ENCODE peak calls at places on chromosomes 2 and 18, in six cellular contexts. Q, Z, U, G, E and A are unnamed samples.

GRCh38 chr2:174325932-174326879 is 8.5 kb upstream of the SP9 start:
- DNase-seq in Q (no peak), Z (peak), U (no peak), G (no peak), E (no peak), A (no peak)

GRCh38 chr2:152549428-152549827 is 167.8 kb downstream of the PRPF40A start:
- DNase-seq in Q (no peak), Z (no peak), U (peak), G (no peak), E (no peak), A (no peak)

GRCh38 chr2:75428627-75429026 is 132.1 kb downstream of the EVA1A start:
- DNase-seq in Q (no peak), Z (no peak), U (no peak), G (no peak), E (no peak), A (no peak)

GRCh38 chr2:191043438-191043837 is 29.5 kb upstream of the STAT1 start:
- DNase-seq in Q (no peak), Z (no peak), U (peak), G (no peak), E (no peak), A (no peak)

GRCh38 chr2:220215785-220216184 is 588.4 kb downstream of the SLC4A3 start:
- DNase-seq in Q (no peak), Z (no peak), U (no peak), G (no peak), E (no peak), A (no peak)

GRCh38 chr2:71554706-71555056 is 101.3 kb downstream of the DYSF start:
- DNase-seq in Q (no peak), Z (no peak), U (no peak), G (no peak), E (no peak), A (no peak)

GRCh38 chr2:88092773-88093172 is 25.1 kb downstream of the SMYD1 start:
- DNase-seq in Q (no peak), Z (no peak), U (no peak), G (no peak), E (no peak), A (no peak)

GRCh38 chr18:32707586-32707985 is 65.2 kb downstream of the KLHL14 start:
- DNase-seq in Q (no peak), Z (no peak), U (peak), G (peak), E (no peak), A (no peak)

GRCh38 chr18:10524507-10525425 is 1.1 kb upstream of the NAPG start:
- DNase-seq in Q (peak), Z (peak), U (peak), G (no peak), E (no peak), A (no peak)

GRCh38 chr18:3044931-3045698 is 32.2 kb upstream of the LPIN2 start:
- DNase-seq in Q (no peak), Z (no peak), U (no peak), G (peak), E (no peak), A (no peak)

GRCh38 chr2:23532311-23533013 is 147.5 kb downstream of the KLHL29 start:
- DNase-seq in Q (no peak), Z (peak), U (no peak), G (peak), E (no peak), A (no peak)

GRCh38 chr2:95359035-95359434 is 43.5 kb upstream of the FAHD2A start:
- DNase-seq in Q (no peak), Z (no peak), U (peak), G (no peak), E (no peak), A (no peak)

GRCh38 chr18:60671022-60671421 is 298.4 kb upstream of the MC4R start:
- DNase-seq in Q (no peak), Z (no peak), U (no peak), G (no peak), E (no peak), A (no peak)

GRCh38 chr2:64143154-64144056 is 815 bp downstream of the PELI1 start:
- DNase-seq in Q (no peak), Z (no peak), U (peak), G (peak), E (no peak), A (no peak)

GRCh38 chr2:241858206-241859016 is at the start of gene PDCD1:
- DNase-seq in Q (no peak), Z (peak), U (no peak), G (no peak), E (no peak), A (no peak)

GRCh38 chr2:18077724-18078123 is 199.3 kb downstream of the KCNS3 start:
- DNase-seq in Q (peak), Z (no peak), U (peak), G (no peak), E (no peak), A (no peak)

GRCh38 chr2:224220581-224221255 is 181.2 kb downstream of the FAM124B start:
- DNase-seq in Q (no peak), Z (no peak), U (peak), G (no peak), E (no peak), A (no peak)

GRCh38 chr2:6557737-6558136 is 308.0 kb downstream of the CMPK2 start:
- DNase-seq in Q (no peak), Z (no peak), U (no peak), G (no peak), E (no peak), A (no peak)

GRCh38 chr2:46803911-46804670 is 111.5 kb downstream of the MCFD2 start:
- DNase-seq in Q (no peak), Z (no peak), U (peak), G (no peak), E (peak), A (no peak)

GRCh38 chr18:63342206-63342605 is 22.6 kb upstream of the BCL2 start:
- DNase-seq in Q (no peak), Z (no peak), U (peak), G (peak), E (no peak), A (no peak)

GRCh38 chr2:12326449-12327190 is 390.1 kb upstream of the TRIB2 start:
- DNase-seq in Q (no peak), Z (no peak), U (no peak), G (no peak), E (no peak), A (no peak)

GRCh38 chr2:38375711-38376345 is 1.2 kb downstream of the ATL2 start:
- DNase-seq in Q (no peak), Z (no peak), U (no peak), G (no peak), E (no peak), A (peak)

GRCh38 chr2:172445851-172446250 is 18.5 kb downstream of the ITGA6 start:
- DNase-seq in Q (no peak), Z (no peak), U (peak), G (no peak), E (no peak), A (no peak)

GRCh38 chr2:234145057-234145456 is 94.6 kb downstream of the SPP2 start:
- DNase-seq in Q (no peak), Z (no peak), U (no peak), G (no peak), E (no peak), A (no peak)

GRCh38 chr2:21317131-21317530 is 193.4 kb downstream of the TDRD15 start:
- DNase-seq in Q (no peak), Z (peak), U (peak), G (peak), E (peak), A (no peak)

GRCh38 chr2:182593394-182593707 is 122.7 kb upstream of the DNAJC10 start:
- DNase-seq in Q (no peak), Z (no peak), U (peak), G (no peak), E (no peak), A (no peak)

GRCh38 chr2:41597672-41598071 is 450.1 kb upstream of the PKDCC start:
- DNase-seq in Q (no peak), Z (no peak), U (no peak), G (no peak), E (no peak), A (no peak)

GRCh38 chr2:231396058-231396821 is 730 bp downstream of the B3GNT7 start:
- DNase-seq in Q (no peak), Z (no peak), U (no peak), G (no peak), E (no peak), A (no peak)

GRCh38 chr2:146193619-146194018 is 1651.2 kb upstream of the ACVR2A start:
- DNase-seq in Q (no peak), Z (no peak), U (no peak), G (no peak), E (no peak), A (no peak)

GRCh38 chr2:28952806-28953190 is 28.3 kb upstream of the TOGARAM2 start:
- DNase-seq in Q (peak), Z (no peak), U (no peak), G (peak), E (no peak), A (peak)

GRCh38 chr2:64769392-64770044 is 115.8 kb upstream of the SERTAD2 start:
- DNase-seq in Q (no peak), Z (no peak), U (no peak), G (peak), E (no peak), A (no peak)

GRCh38 chr2:239098288-239098970 is 250.5 kb downstream of the TWIST2 start:
- DNase-seq in Q (no peak), Z (no peak), U (no peak), G (no peak), E (no peak), A (no peak)

GRCh38 chr18:41389936-41390667 is 564.9 kb upstream of the PIK3C3 start:
- DNase-seq in Q (no peak), Z (no peak), U (no peak), G (no peak), E (no peak), A (no peak)

GRCh38 chr2:43302311-43303051 is 76.1 kb upstream of the ZFP36L2 start:
- DNase-seq in Q (no peak), Z (no peak), U (no peak), G (no peak), E (no peak), A (no peak)

GRCh38 chr2:233976690-233977294 is 59.6 kb downstream of the TRPM8 start:
- DNase-seq in Q (no peak), Z (no peak), U (peak), G (peak), E (peak), A (no peak)

GRCh38 chr2:26001743-26002341 is 19.5 kb upstream of the KIF3C start:
- DNase-seq in Q (peak), Z (peak), U (peak), G (peak), E (no peak), A (peak)

GRCh38 chr2:69933254-69933828 is 18.4 kb downstream of the MXD1 start:
- DNase-seq in Q (no peak), Z (no peak), U (no peak), G (no peak), E (no peak), A (no peak)

GRCh38 chr18:9658111-9658641 is 43.8 kb upstream of the PPP4R1 start:
- DNase-seq in Q (no peak), Z (no peak), U (no peak), G (no peak), E (peak), A (no peak)

GRCh38 chr2:96531872-96532505 is 4.6 kb upstream of the ARID5A start:
- DNase-seq in Q (peak), Z (peak), U (peak), G (peak), E (peak), A (peak)

GRCh38 chr2:96532641-96533291 is 3.8 kb upstream of the ARID5A start:
- DNase-seq in Q (no peak), Z (no peak), U (no peak), G (no peak), E (no peak), A (no peak)

GRCh38 chr2:96530144-96530430 is 6.5 kb upstream of the ARID5A start:
- DNase-seq in Q (no peak), Z (no peak), U (no peak), G (no peak), E (no peak), A (no peak)

GRCh38 chr2:96530474-96531357 is 5.8 kb upstream of the ARID5A start:
- DNase-seq in Q (no peak), Z (no peak), U (no peak), G (no peak), E (no peak), A (no peak)

GRCh38 chr2:96531366-96531765 is 5.2 kb upstream of the ARID5A start:
- DNase-seq in Q (no peak), Z (no peak), U (no peak), G (no peak), E (no peak), A (no peak)
- H3K4me3 ChIP-seq in Q (no peak), Z (peak), U (no peak), G (no peak), E (peak), A (peak)

DNA sequence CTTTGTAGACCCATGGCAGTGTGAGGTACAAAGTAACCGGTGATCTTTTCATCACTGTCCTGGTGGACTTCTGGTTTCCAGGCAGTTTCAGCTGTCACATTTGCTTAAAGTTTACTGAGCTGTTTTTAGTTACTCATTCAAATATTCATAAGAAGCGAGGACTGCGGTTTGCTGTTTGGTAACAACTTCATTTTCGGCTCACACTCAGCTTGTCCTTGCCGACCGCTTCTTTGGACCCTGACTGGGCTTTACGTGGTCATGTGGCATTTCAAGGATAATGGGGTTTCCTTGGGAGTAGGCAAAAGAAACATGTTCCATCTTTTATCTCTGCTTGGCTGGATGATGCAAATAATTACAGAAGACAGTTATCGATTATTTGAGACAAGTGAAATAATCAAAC is 350.7 kb downstream of the PAX3 start:
- DNase-seq in Q (no peak), Z (no peak), U (no peak), G (no peak), E (no peak), A (no peak)
- H3K4me3 ChIP-seq in Q (no peak), Z (no peak), U (no peak), G (no peak), E (no peak), A (no peak)

GRCh38 chr2:119432882-119433522 is 1.3 kb downstream of the TMEM37 start:
- DNase-seq in Q (no peak), Z (no peak), U (no peak), G (no peak), E (no peak), A (no peak)
- H3K4me3 ChIP-seq in Q (no peak), Z (peak), U (no peak), G (peak), E (no peak), A (no peak)

GRCh38 chr2:237631029-237631785 is 3.8 kb downstream of the LRRFIP1 start:
- DNase-seq in Q (no peak), Z (peak), U (no peak), G (no peak), E (no peak), A (no peak)
- H3K4me3 ChIP-seq in Q (no peak), Z (no peak), U (no peak), G (no peak), E (no peak), A (no peak)